ENCODE peak calls at places on chromosomes 13 and 19, in five cellular contexts. G is heart right ventricle, H is glutamatergic neuron, U is heart left ventricle, W is SK-N-SH. M is an unnamed sample.
A peak's percentile ranks its signal among the peaks of the same experiment; 100 is the strongest.

GRCh38 chr13:113953561-113953960 is 20.3 kb downstream of the C13orf46 start:
- DNase-seq in W (no peak), U (peak; percentile 47), H (peak; percentile 13), G (no peak), M (no peak)

GRCh38 chr13:102452831-102453230 is 51.0 kb upstream of the FGF14 start:
- DNase-seq in U (no peak), G (no peak), H (no peak), W (no peak), M (no peak)

GRCh38 chr13:89269737-89270136 is 1598.6 kb downstream of the SLITRK5 start:
- DNase-seq in W (peak; percentile 10), U (no peak), G (no peak), H (no peak), M (no peak)

GRCh38 chr13:36006347-36006746 is 124.8 kb downstream of the DCLK1 start:
- DNase-seq in U (no peak), W (no peak), G (no peak), H (no peak), M (no peak)

GRCh38 chr13:46903748-46904147 is 6.9 kb upstream of the HTR2A start:
- DNase-seq in W (no peak), U (no peak), G (no peak), H (no peak), M (no peak)

GRCh38 chr13:42239644-42240043 is 32.3 kb upstream of the AKAP11 start:
- DNase-seq in G (no peak), W (no peak), H (no peak), U (no peak), M (no peak)

GRCh38 chr13:114107686-114108081 is 24.7 kb downstream of the RASA3 start:
- DNase-seq in U (peak; percentile 73), W (peak; percentile 41), G (no peak), H (no peak), M (no peak)

GRCh38 chr13:26037302-26037701 is 14.5 kb downstream of the SHISA2 start:
- DNase-seq in G (no peak), U (no peak), W (no peak), H (peak; percentile 72), M (no peak)

GRCh38 chr19:16888629-16889371 is at the start of gene F2RL3:
- DNase-seq in U (peak; percentile 79), G (peak; percentile 58), H (no peak), W (peak; percentile 71), M (no peak)

GRCh38 chr19:3721131-3721899 is 13.1 kb downstream of the TJP3 start:
- DNase-seq in H (peak; percentile 97), G (peak; percentile 78), W (peak; percentile 98), U (peak; percentile 89), M (peak; percentile 97)

GRCh38 chr13:91313103-91313502 is 34.4 kb upstream of the MIR17HG start:
- DNase-seq in H (no peak), G (no peak), W (peak; percentile 16), U (no peak), M (no peak)

GRCh38 chr19:11950312-11950711 is 14.5 kb upstream of the ZNF763 start:
- DNase-seq in U (no peak), H (no peak), W (no peak), G (no peak), M (no peak)

GRCh38 chr19:11942843-11943108 is 17.9 kb downstream of the ZNF700 start:
- DNase-seq in U (no peak), W (no peak), G (no peak), H (no peak), M (no peak)

GRCh38 chr19:11944656-11945055 is 19.7 kb downstream of the ZNF700 start:
- DNase-seq in U (no peak), W (no peak), G (no peak), H (no peak), M (no peak)

GRCh38 chr19:11949201-11949600 is 15.6 kb upstream of the ZNF763 start:
- DNase-seq in G (no peak), H (no peak), U (no peak), W (no peak), M (no peak)

DNA sequence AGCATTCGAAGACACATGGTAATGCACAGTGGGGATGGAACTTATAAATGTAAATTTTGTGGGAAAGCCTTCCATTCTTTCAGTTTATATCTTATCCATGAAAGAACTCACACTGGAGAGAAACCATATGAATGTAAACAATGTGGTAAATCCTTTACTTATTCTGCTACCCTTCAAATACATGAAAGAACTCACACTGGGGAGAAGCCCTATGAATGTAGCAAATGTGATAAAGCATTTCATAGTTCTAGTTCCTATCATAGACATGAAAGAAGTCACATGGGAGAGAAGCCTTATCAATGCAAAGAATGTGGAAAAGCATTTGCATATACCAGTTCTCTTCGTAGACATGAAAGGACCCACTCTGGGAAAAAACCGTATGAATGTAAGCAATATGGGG is 16.2 kb upstream of the ZNF763 start:
- DNase-seq in H (no peak), G (no peak), W (no peak), U (no peak), M (no peak)
- TF ChIP-seq CTCF in H (no peak), G (no peak), W (no peak), U (no peak), M (no peak)

GRCh38 chr19:1018393-1018792 is 2.5 kb downstream of the TMEM259 start:
- DNase-seq in W (no peak), H (no peak), U (no peak), G (no peak), M (no peak)

GRCh38 chr19:1019616-1019961 is 1.3 kb downstream of the TMEM259 start:
- DNase-seq in G (no peak), H (no peak), U (no peak), W (no peak), M (no peak)

GRCh38 chr19:1019980-1020867 is 699 bp downstream of the TMEM259 start:
- DNase-seq in U (peak; percentile 79), W (no peak), H (no peak), G (no peak), M (no peak)

GRCh38 chr19:1018932-1019615 is 1.8 kb downstream of the TMEM259 start:
- DNase-seq in W (no peak), U (no peak), H (no peak), G (no peak), M (no peak)

GRCh38 chr19:1020868-1021425 is at the start of gene TMEM259:
- DNase-seq in H (peak; percentile 97), G (peak; percentile 97), W (peak; percentile 99), U (peak; percentile 99), M (peak; percentile 95)
- TF ChIP-seq CTCF in H (no peak), G (no peak), W (no peak), U (peak; percentile 21), M (peak; percentile 7)

GRCh38 chr13:106680796-106681482 is 113.0 kb upstream of the ARGLU1 start:
- DNase-seq in U (no peak), W (no peak), G (peak; percentile 16), H (no peak), M (no peak)
- TF ChIP-seq CTCF in U (no peak), W (no peak), G (no peak), H (no peak), M (no peak)

GRCh38 chr19:7366701-7367420 is 18.1 kb downstream of the ARHGEF18 start:
- DNase-seq in H (no peak), W (no peak), G (no peak), U (no peak), M (no peak)
- TF ChIP-seq CTCF in H (peak; percentile 40), W (peak; percentile 53), G (no peak), U (no peak), M (peak; percentile 38)

GRCh38 chr19:52219611-52220010 is 29.8 kb downstream of the PPP2R1A start:
- DNase-seq in W (no peak), H (peak; percentile 34), G (no peak), U (no peak), M (no peak)
- TF ChIP-seq CTCF in W (no peak), H (no peak), G (no peak), U (no peak), M (no peak)

GRCh38 chr19:38042132-38042531 is 135.1 kb downstream of the SIPA1L3 start:
- DNase-seq in H (no peak), U (no peak), G (no peak), W (no peak), M (no peak)

GRCh38 chr19:38045554-38046253 is 138.7 kb downstream of the SIPA1L3 start:
- DNase-seq in W (no peak), G (no peak), U (no peak), H (no peak), M (no peak)

GRCh38 chr19:38043649-38044144 is 136.7 kb downstream of the SIPA1L3 start:
- DNase-seq in G (no peak), H (no peak), W (no peak), U (no peak), M (no peak)

GRCh38 chr19:38046254-38047047 is 139.4 kb downstream of the SIPA1L3 start:
- DNase-seq in H (no peak), W (no peak), U (no peak), G (no peak), M (no peak)

GRCh38 chr19:38044267-38045111 is 137.5 kb downstream of the SIPA1L3 start:
- DNase-seq in H (no peak), G (no peak), W (no peak), U (no peak), M (no peak)
- TF ChIP-seq CTCF in H (no peak), G (no peak), W (peak; percentile 58), U (no peak), M (no peak)